ENCODE peak calls at places on chromosomes 6 and 20, in seven cellular contexts. V, L, W, H, X, G and J are unnamed samples.

GRCh38 chr20:37749620-37750403 is 56.0 kb downstream of the CTNNBL1 start:
- DNase-seq in X (no peak), H (no peak), L (no peak), V (no peak), W (no peak), G (no peak), J (no peak)

GRCh38 chr6:47195251-47195650 is 114.5 kb downstream of the TNFRSF21 start:
- DNase-seq in W (no peak), X (no peak), G (no peak), L (no peak), H (no peak), V (no peak), J (peak; percentile 11)

GRCh38 chr6:75546401-75546800 is 52.8 kb upstream of the FILIP1 start:
- DNase-seq in L (no peak), H (no peak), V (peak; percentile 76), X (peak; percentile 23), W (no peak), G (no peak), J (peak; percentile 52)

GRCh38 chr6:56746767-56747504 is 104.2 kb upstream of the DST start:
- DNase-seq in V (no peak), W (no peak), L (no peak), G (no peak), H (no peak), X (no peak), J (no peak)

GRCh38 chr6:148501178-148501590 is 158.5 kb downstream of the SASH1 start:
- DNase-seq in V (peak; percentile 99), X (no peak), H (no peak), G (no peak), W (no peak), L (no peak), J (peak; percentile 74)

GRCh38 chr6:20906938-20907337 is 372.7 kb downstream of the CDKAL1 start:
- DNase-seq in L (no peak), X (no peak), V (peak; percentile 60), G (no peak), H (no peak), W (no peak), J (no peak)

GRCh38 chr6:21678990-21679389 is 85.4 kb downstream of the SOX4 start:
- DNase-seq in W (no peak), V (peak; percentile 52), X (no peak), H (no peak), G (no peak), L (no peak), J (peak; percentile 59)

GRCh38 chr20:60512436-60512835 is 554.2 kb downstream of the CDH26 start:
- DNase-seq in V (peak; percentile 71), L (no peak), G (no peak), W (no peak), H (no peak), X (no peak), J (no peak)

GRCh38 chr20:5214826-5215225 is 88.0 kb downstream of the CDS2 start:
- DNase-seq in X (no peak), G (no peak), V (no peak), W (no peak), H (no peak), L (no peak), J (no peak)

GRCh38 chr6:89840538-89840937 is 10.9 kb downstream of the CASP8AP2 start:
- DNase-seq in X (no peak), V (no peak), H (no peak), W (no peak), L (no peak), G (no peak), J (peak; percentile 78)

GRCh38 chr6:147769496-147770087 is 261.1 kb downstream of the SAMD5 start:
- DNase-seq in W (no peak), G (no peak), V (no peak), X (no peak), L (peak; percentile 85), H (no peak), J (no peak)

GRCh38 chr6:103893082-103893481 is 966.6 kb downstream of the HACE1 start:
- DNase-seq in W (no peak), L (no peak), H (no peak), X (no peak), V (no peak), G (no peak), J (peak; percentile 41)

GRCh38 chr6:98957440-98957839 is 9.7 kb upstream of the FBXL4 start:
- DNase-seq in L (no peak), W (no peak), H (no peak), G (no peak), X (no peak), V (peak; percentile 8), J (peak; percentile 94)

GRCh38 chr6:43933111-43933885 is 163.3 kb downstream of the VEGFA start:
- DNase-seq in G (no peak), V (no peak), H (no peak), L (no peak), W (no peak), X (no peak), J (no peak)

GRCh38 chr6:109079981-109080380 is 14.7 kb downstream of the SESN1 start:
- DNase-seq in X (no peak), G (no peak), H (no peak), W (no peak), V (no peak), L (no peak), J (no peak)

GRCh38 chr20:25532015-25532751 is 53.1 kb downstream of the NINL start:
- DNase-seq in G (no peak), V (no peak), X (no peak), L (no peak), W (peak; percentile 54), H (no peak), J (peak; percentile 25)

GRCh38 chr6:34246563-34247391 is 2.0 kb downstream of the SMIM29 start:
- DNase-seq in H (no peak), G (no peak), W (peak; percentile 9), X (no peak), V (peak; percentile 55), L (no peak), J (peak; percentile 61)

GRCh38 chr20:1524004-1524403 is 32.8 kb upstream of the SIRPB2 start:
- DNase-seq in X (no peak), V (no peak), L (peak; percentile 11), W (no peak), G (no peak), H (no peak), J (peak; percentile 21)

GRCh38 chr6:170034294-170034693 is 256.6 kb downstream of the DLL1 start:
- DNase-seq in L (no peak), X (no peak), G (no peak), W (peak; percentile 50), V (no peak), H (no peak), J (no peak)

GRCh38 chr6:38640216-38640909 is 634 bp upstream of the BTBD9 start:
- DNase-seq in G (no peak), W (no peak), L (no peak), V (peak; percentile 88), X (no peak), H (no peak), J (peak; percentile 5)

GRCh38 chr20:10007158-10007557 is 27.6 kb upstream of the ANKEF1 start:
- DNase-seq in W (no peak), G (no peak), V (no peak), L (no peak), H (no peak), X (no peak), J (no peak)

GRCh38 chr6:127519469-127519785 is 292 bp upstream of the MTCL3 start:
- DNase-seq in G (no peak), L (no peak), W (no peak), V (no peak), H (no peak), X (no peak), J (no peak)

GRCh38 chr6:81242634-81243033 is 509.8 kb downstream of the TENT5A start:
- DNase-seq in H (no peak), L (no peak), W (no peak), V (peak; percentile 56), G (no peak), X (no peak), J (no peak)

GRCh38 chr6:21900730-21901129 is 307.2 kb downstream of the SOX4 start:
- DNase-seq in L (no peak), W (no peak), X (peak; percentile 41), G (no peak), H (no peak), V (peak; percentile 58), J (peak; percentile 39)

GRCh38 chr20:23235173-23236027 is 115.2 kb upstream of the NXT1 start:
- DNase-seq in H (no peak), G (peak; percentile 34), L (peak; percentile 41), W (peak; percentile 40), X (no peak), V (peak; percentile 74), J (peak; percentile 87)

GRCh38 chr20:50590348-50590664 is 80.1 kb downstream of the PTPN1 start:
- DNase-seq in H (no peak), W (no peak), L (no peak), G (no peak), X (no peak), V (no peak), J (no peak)